ENCODE peak calls at places on chromosomes 4 and X, in five cellular contexts. C is CD8-positive, alpha-beta memory T cell; N is mammary epithelial cell; S is pancreas; F is tibial artery. T is an unnamed sample.

GRCh38 chr4:153497988-153498967 is 32.1 kb downstream of the TMEM131L start:
- DNase-seq in C (no peak), N (no peak), S (no peak), F (no peak), T (peak)

GRCh38 chr4:38664704-38665401 is 854 bp downstream of the KLF3 start:
- DNase-seq in C (no peak), N (peak), S (peak), F (peak), T (peak)

GRCh38 chr4:156962551-156962974 is 9.0 kb downstream of the PDGFC start:
- DNase-seq in C (no peak), N (no peak), S (no peak), F (no peak), T (peak)

GRCh38 chr4:30553721-30554120 is 166.4 kb upstream of the PCDH7 start:
- DNase-seq in C (no peak), N (no peak), S (no peak), F (no peak), T (no peak)

GRCh38 chr4:2932561-2932950 is 30.6 kb downstream of the NOP14 start:
- DNase-seq in C (no peak), N (no peak), S (no peak), F (peak), T (peak)

GRCh38 chr4:113020966-113021365 is 28.5 kb upstream of the ANK2 start:
- DNase-seq in C (no peak), N (no peak), S (no peak), F (no peak), T (no peak)

GRCh38 chrX:133254666-133255065 is 36.5 kb upstream of the TFDP3 start:
- DNase-seq in C (no peak), N (peak), S (no peak), F (no peak), T (no peak)

GRCh38 chr4:84091266-84091665 is 407.8 kb downstream of the NKX6-1 start:
- DNase-seq in C (no peak), N (no peak), S (no peak), F (no peak), T (no peak)

GRCh38 chrX:106168107-106168506 is at the start of gene PWWP3B:
- DNase-seq in C (no peak), N (peak), S (peak), F (no peak), T (peak)

GRCh38 chr4:52957220-52957686 is 95.1 kb downstream of the RASL11B start:
- DNase-seq in C (no peak), N (no peak), S (no peak), F (no peak), T (peak)

GRCh38 chrX:119758682-119759332 is 419 bp downstream of the SOWAHD start:
- DNase-seq in C (peak), N (peak), S (peak), F (no peak), T (no peak)

GRCh38 chrX:39862958-39863357 is 234.8 kb downstream of the BCOR start:
- DNase-seq in C (no peak), N (no peak), S (no peak), F (no peak), T (no peak)

GRCh38 chrX:45711231-45711630 is 510.6 kb upstream of the DIPK2B start:
- DNase-seq in C (no peak), N (peak), S (no peak), F (no peak), T (no peak)

GRCh38 chrX:45712067-45712466 is 511.4 kb upstream of the DIPK2B start:
- DNase-seq in C (no peak), N (peak), S (no peak), F (no peak), T (no peak)

GRCh38 chrX:45709381-45709780 is 508.7 kb upstream of the DIPK2B start:
- DNase-seq in C (no peak), N (peak), S (no peak), F (no peak), T (no peak)

GRCh38 chrX:45714864-45715263 is 514.2 kb upstream of the DIPK2B start:
- DNase-seq in C (no peak), N (peak), S (no peak), F (no peak), T (no peak)

GRCh38 chrX:45710081-45710801 is 509.6 kb upstream of the DIPK2B start:
- DNase-seq in C (no peak), N (peak), S (no peak), F (no peak), T (no peak)
- H3K27ac ChIP-seq in C (no peak), N (peak), S (no peak), F (no peak), T (no peak)

GRCh38 chrX:65697173-65697572 is 29.7 kb downstream of the MSN start:
- DNase-seq in C (no peak), N (no peak), S (no peak), F (no peak), T (no peak)
- H3K4me3 ChIP-seq in C (peak), N (no peak), S (no peak), F (no peak), T (no peak)

DNA sequence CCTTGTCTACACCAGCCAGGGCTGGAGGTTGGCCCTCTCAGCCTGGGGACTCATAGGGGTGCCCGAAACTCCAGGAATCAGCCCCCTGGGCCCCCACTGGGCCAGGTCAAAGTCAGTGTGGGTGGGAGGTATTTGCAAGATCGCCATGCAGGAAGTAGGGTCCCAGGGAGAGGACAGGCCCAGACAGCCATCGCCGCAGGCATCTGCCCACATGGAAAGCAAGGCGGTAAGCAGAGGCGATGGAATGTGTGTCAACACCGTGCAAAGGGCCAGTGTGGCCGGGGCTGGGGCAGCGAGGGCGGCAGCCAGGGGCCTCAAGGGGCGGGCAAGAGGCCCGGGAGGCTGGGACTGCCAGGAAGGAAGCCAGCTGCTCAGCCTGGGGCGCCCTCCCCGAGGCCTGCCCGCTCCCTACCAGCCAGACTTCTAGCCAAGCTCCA is 19.3 kb upstream of the DUSP9 start:
- DNase-seq in C (no peak), N (no peak), S (no peak), F (peak), T (peak)
- H3K27ac ChIP-seq in C (no peak), N (no peak), S (no peak), F (no peak), T (no peak)

GRCh38 chr4:105786748-105787147 is 78.2 kb downstream of the GSTCD start:
- DNase-seq in C (no peak), N (no peak), S (no peak), F (no peak), T (no peak)

GRCh38 chr4:105784761-105785160 is 76.2 kb downstream of the GSTCD start:
- DNase-seq in C (no peak), N (no peak), S (no peak), F (no peak), T (no peak)

GRCh38 chr4:105780176-105780575 is 71.6 kb downstream of the GSTCD start:
- DNase-seq in C (no peak), N (no peak), S (no peak), F (no peak), T (no peak)

DNA sequence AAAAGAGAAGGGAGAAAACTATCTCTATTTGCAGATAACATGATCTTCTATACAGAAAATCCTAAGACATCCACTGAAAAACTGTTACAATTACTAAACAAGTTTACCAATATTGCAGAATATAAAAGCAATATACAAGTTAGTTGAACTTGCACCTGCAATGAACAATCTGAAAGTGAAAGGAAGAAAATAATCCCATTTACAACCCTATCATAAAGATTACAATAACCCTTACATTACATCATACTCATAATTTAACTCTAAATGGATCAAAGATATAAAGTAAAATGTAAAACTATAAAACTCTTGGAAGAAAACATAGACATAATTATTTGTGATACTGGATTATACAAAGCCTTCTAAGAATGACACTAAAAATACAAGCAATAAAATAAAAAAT is 77.2 kb downstream of the GSTCD start:
- DNase-seq in C (no peak), N (no peak), S (no peak), F (no peak), T (no peak)
- H3K4me3 ChIP-seq in C (no peak), N (no peak), S (no peak), F (no peak), T (no peak)

GRCh38 chrX:103681443-103681842 is 5.1 kb downstream of the MORF4L2 start:
- DNase-seq in C (no peak), N (no peak), S (no peak), F (no peak), T (no peak)

GRCh38 chrX:103674531-103675454 is 11.7 kb downstream of the MORF4L2 start:
- DNase-seq in C (no peak), N (no peak), S (no peak), F (no peak), T (no peak)

GRCh38 chrX:103678199-103678993 is 8.1 kb downstream of the MORF4L2 start:
- DNase-seq in C (no peak), N (peak), S (no peak), F (no peak), T (no peak)
- H3K27ac ChIP-seq in C (no peak), N (no peak), S (no peak), F (no peak), T (no peak)

GRCh38 chr4:173669460-173670179 is 139.6 kb upstream of the HAND2 start:
- DNase-seq in C (no peak), N (no peak), S (no peak), F (no peak), T (no peak)
- H3K4me3 ChIP-seq in C (no peak), N (no peak), S (no peak), F (no peak), T (no peak)

GRCh38 chrX:143837444-143837843 is 46.4 kb upstream of the UBE2NL start:
- DNase-seq in C (no peak), N (no peak), S (no peak), F (no peak), T (no peak)
- H3K27ac ChIP-seq in C (no peak), N (no peak), S (no peak), F (no peak), T (no peak)